ENCODE peak calls at places on chromosome 14, in four cellular contexts. E is breast epithelium, K is GM23248, P is lower lobe of right lung. F is an unnamed sample.

GRCh38 chr14:32512813-32513212 is 183.7 kb downstream of the AKAP6 start:
- DNase-seq in P (no peak), E (no peak), K (peak; percentile 52), F (no peak)

GRCh38 chr14:100271247-100271939 is 32.4 kb downstream of the YY1 start:
- DNase-seq in K (peak; percentile 20), P (no peak), E (peak; percentile 33), F (peak; percentile 87)

GRCh38 chr14:91509083-91509877 is 830 bp downstream of the PPP4R3A start:
- DNase-seq in P (peak; percentile 65), K (peak; percentile 51), E (no peak), F (peak; percentile 69)

GRCh38 chr14:93480867-93481266 is 50.1 kb downstream of the UNC79 start:
- DNase-seq in P (no peak), E (no peak), K (no peak), F (no peak)

GRCh38 chr14:72476657-72477499 is 417.0 kb downstream of the DPF3 start:
- DNase-seq in K (peak; percentile 66), E (peak; percentile 62), P (no peak), F (no peak)

GRCh38 chr14:75492832-75493579 is 29.3 kb upstream of the BATF start:
- DNase-seq in K (peak; percentile 29), P (no peak), E (no peak), F (no peak)

GRCh38 chr14:54738009-54738408 is 164.6 kb downstream of the GCH1 start:
- DNase-seq in P (no peak), K (no peak), E (no peak), F (no peak)

GRCh38 chr14:20350280-20350679 is 6.8 kb downstream of the PARP2 start:
- DNase-seq in P (no peak), K (peak; percentile 38), E (no peak), F (no peak)

GRCh38 chr14:99621948-99622347 is 17.9 kb upstream of the CCDC85C start:
- DNase-seq in E (no peak), P (no peak), K (no peak), F (no peak)

GRCh38 chr14:33676135-33676566 is 274.7 kb downstream of the EGLN3 start:
- DNase-seq in E (no peak), P (peak; percentile 49), K (peak; percentile 66), F (peak; percentile 20)

GRCh38 chr14:32473476-32473875 is 144.4 kb downstream of the AKAP6 start:
- DNase-seq in K (peak; percentile 82), E (peak; percentile 98), P (no peak), F (peak; percentile 42)

GRCh38 chr14:93115069-93115919 is 431 bp downstream of the ITPK1 start:
- DNase-seq in E (peak; percentile 70), K (peak; percentile 93), P (peak; percentile 94), F (peak; percentile 94)

GRCh38 chr14:80491131-80491530 is 279.8 kb upstream of the DIO2 start:
- DNase-seq in E (no peak), P (no peak), K (peak; percentile 69), F (peak; percentile 70)

GRCh38 chr14:90088160-90088559 is 26.4 kb downstream of the KCNK13 start:
- DNase-seq in K (no peak), P (no peak), E (no peak), F (no peak)

GRCh38 chr14:34137001-34137400 is 186.1 kb upstream of the EGLN3 start:
- DNase-seq in K (no peak), P (no peak), E (peak; percentile 41), F (no peak)

GRCh38 chr14:100434911-100435455 is 111.8 kb downstream of the SLC25A47 start:
- DNase-seq in E (no peak), P (no peak), K (no peak), F (peak; percentile 1)

DNA sequence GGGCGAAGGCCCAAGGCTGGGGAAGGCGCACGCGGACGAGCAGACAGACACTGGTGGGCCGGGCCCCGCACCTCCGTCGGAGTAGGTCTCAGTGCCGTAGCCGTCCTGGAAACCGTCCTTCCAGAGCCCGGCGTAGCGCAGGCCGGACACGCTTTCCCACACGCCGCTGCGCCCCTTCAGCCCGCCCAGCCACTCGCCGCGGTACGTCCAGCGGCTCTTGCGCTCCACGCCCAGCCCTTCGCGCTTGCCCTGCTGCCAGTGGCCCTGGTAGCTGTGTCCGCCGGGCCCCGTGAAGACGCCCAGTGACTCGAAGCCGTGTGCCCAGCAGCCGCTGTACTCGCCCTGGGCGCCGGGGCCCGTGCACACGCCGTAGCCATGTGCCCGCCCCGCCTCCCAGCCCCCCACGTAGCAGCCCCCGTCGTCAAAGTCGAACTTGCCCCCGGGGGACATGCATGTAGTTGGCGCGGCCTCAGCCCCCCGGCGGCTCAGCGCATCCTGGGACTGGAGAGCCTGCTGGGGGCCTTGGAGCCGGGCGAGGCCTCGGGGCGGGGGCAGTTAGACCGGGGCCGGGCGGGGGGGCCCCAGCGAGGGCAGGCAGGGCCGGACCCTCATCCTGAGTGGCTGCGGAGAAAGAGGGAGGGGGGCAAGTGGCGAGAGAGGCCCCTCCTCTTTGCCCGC is 1.4 kb downstream of the JPH4 start:
- DNase-seq in E (no peak), K (peak; percentile 42), P (no peak), F (no peak)
- H3K4me3 ChIP-seq in E (peak overlapping the region; percentile 66), K (no peak overlapping the region), P (peak overlapping the region; percentile 36), F (no peak overlapping the region)

GRCh38 chr14:65877187-65877586 is 464.7 kb downstream of the FUT8 start:
- DNase-seq in K (no peak), P (no peak), E (no peak), F (no peak)
- H3K4me1 ChIP-seq in K (peaks cover 39% of the 10 kb centered on the region), P (no peaks in the 10 kb centered on the region), E (no peaks in the 10 kb centered on the region), F (no peaks in the 10 kb centered on the region)

GRCh38 chr14:103676881-103677675 is 38.2 kb downstream of the XRCC3 start:
- DNase-seq in E (no peak), K (no peak), P (no peak), F (no peak)
- H3K36me3 ChIP-seq in E (peaks cover 23% of the 10 kb centered on the region), K (peaks cover 96% of the 10 kb centered on the region), P (peaks cover 100% of the 10 kb centered on the region), F (peaks cover 5% of the 10 kb centered on the region)

GRCh38 chr14:105169776-105170655 is 1.4 kb upstream of the JAG2 start:
- DNase-seq in K (no peak), E (no peak), P (no peak), F (no peak)

GRCh38 chr14:105167303-105168092 is 1.1 kb downstream of the JAG2 start:
- DNase-seq in E (no peak), K (peak; percentile 37), P (peak; percentile 66), F (no peak)

GRCh38 chr14:105168979-105169507 is 467 bp upstream of the JAG2 start:
- DNase-seq in P (no peak), E (no peak), K (peak; percentile 34), F (no peak)

GRCh38 chr14:105168093-105168420 is 519 bp downstream of the JAG2 start:
- DNase-seq in K (no peak), P (no peak), E (no peak), F (no peak)

DNA sequence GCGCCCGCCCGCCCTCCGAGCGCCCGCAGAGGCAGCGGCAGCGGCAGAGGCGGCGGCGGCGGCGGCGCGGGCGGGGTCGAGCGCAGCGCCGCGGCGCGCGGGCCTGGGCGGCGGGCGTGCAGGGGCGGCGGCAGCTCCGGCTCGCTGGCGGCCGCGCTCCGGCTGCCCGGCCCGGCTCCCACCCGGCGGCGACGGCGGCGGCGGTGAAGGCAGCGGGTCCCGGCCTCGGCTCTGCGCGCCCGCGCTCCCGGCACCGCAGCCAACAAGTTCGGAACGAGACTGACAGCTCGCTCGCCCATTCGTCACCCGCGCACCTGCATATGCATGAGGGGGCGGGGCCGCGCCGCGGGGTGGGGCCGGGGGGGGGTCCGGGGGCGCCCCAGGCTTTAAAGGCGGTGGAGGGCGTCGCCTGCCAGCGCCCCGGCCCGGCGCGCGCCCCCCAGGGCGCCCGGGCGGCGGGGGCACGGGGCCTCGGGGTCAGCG is at the start of gene JAG2:
- DNase-seq in P (peak; percentile 78), K (peak; percentile 33), E (no peak), F (no peak)
- H3K4me3 ChIP-seq in P (peak within 1 kb of the TSS; percentile 61), K (no peak within 1 kb of the TSS), E (peak within 1 kb of the TSS; percentile 69), F (no peak within 1 kb of the TSS)

GRCh38 chr14:96130854-96131253 is 73.8 kb upstream of the BDKRB2 start:
- DNase-seq in E (no peak), K (peak; percentile 69), P (no peak), F (no peak)

GRCh38 chr14:96129128-96129736 is 75.4 kb upstream of the BDKRB2 start:
- DNase-seq in E (no peak), K (no peak), P (no peak), F (no peak)

GRCh38 chr14:96126783-96127271 is 77.8 kb upstream of the BDKRB2 start:
- DNase-seq in P (no peak), K (no peak), E (no peak), F (no peak)

GRCh38 chr14:96131836-96132235 is 72.8 kb upstream of the BDKRB2 start:
- DNase-seq in P (no peak), E (no peak), K (no peak), F (no peak)

DNA sequence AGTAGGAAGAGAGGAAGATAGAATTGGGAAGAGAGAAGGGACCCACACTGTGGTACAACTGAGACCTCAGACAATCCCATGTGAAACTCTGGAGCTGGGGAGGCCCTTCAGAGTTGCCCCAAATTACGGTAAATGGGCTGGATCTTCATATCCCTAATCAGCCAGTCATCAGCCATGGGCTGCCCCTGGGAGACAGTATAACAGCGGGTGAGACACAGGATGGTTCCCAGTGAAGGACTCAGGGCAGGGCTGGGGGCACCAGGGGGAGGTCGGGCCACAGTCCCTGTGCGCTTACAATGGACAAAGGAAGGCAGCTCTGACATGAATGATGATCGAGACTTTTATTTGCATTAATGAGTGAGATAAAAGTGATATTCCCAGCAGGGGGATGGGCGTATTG is 74.2 kb upstream of the BDKRB2 start:
- DNase-seq in E (no peak), K (no peak), P (no peak), F (no peak)
- H3K4me1 ChIP-seq in E (no peaks in the 10 kb centered on the region), K (no peaks in the 10 kb centered on the region), P (peaks cover 17% of the 10 kb centered on the region), F (peaks cover 3% of the 10 kb centered on the region)

DNA sequence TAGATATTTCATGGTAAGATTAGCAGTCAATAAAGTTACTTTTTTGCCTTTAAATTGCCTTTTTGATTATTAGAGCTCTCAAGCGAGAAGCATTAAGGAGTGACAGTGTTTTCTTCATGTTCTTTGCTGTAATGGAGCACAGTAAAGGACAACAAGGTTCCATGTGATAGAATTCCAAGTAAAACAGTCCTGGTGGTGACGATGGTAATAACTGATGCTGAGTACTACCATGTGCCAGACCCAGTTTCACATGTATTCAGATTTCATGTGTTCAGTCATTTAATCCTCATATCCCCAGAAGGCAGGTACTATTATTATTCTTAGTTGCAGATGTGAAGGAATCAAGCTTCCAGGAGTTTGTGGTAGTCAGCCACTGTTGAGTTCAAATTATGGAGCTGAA is 79.0 kb downstream of the FRMD6 start:
- DNase-seq in E (no peak), P (no peak), K (peak; percentile 17), F (no peak)
- H3K36me3 ChIP-seq in E (peaks cover 4% of the 10 kb centered on the region), P (peaks cover 20% of the 10 kb centered on the region), K (peaks cover 57% of the 10 kb centered on the region), F (no peaks in the 10 kb centered on the region)

GRCh38 chr14:102279688-102280348 is 25.1 kb downstream of the MOK start:
- DNase-seq in K (peak; percentile 98), P (no peak), E (peak; percentile 54), F (no peak)
- H3K4me3 ChIP-seq in K (peak overlapping the region; percentile 15), P (no peak overlapping the region), E (no peak overlapping the region), F (no peak overlapping the region)